ENCODE peak calls at places on chromosomes 13 and 19, in nine cellular contexts. O is stomach, G is GM23338, B is fibroblast of lung, I is heart right ventricle, U is astrocyte of the spinal cord, Q is cardiac muscle cell, W is tibial nerve, T is AG04450. F is an unnamed sample.

GRCh38 chr19:4976412-4977298 is 7.7 kb downstream of the KDM4B start:
- DNase-seq in O (peak), G (peak), B (peak), I (peak), U (peak), Q (peak), W (peak), T (peak), F (peak)

GRCh38 chr19:48487944-48488343 is 18.8 kb downstream of the CYTH2 start:
- DNase-seq in O (peak), G (no peak), B (peak), I (peak), U (peak), Q (peak), W (no peak), T (no peak), F (peak)

GRCh38 chr13:65378943-65379519 is 1851.1 kb downstream of the PCDH9 start:
- DNase-seq in O (no peak), G (peak), B (peak), I (no peak), U (peak), Q (peak), W (no peak), T (no peak), F (peak)

GRCh38 chr13:111503376-111503775 is 182.9 kb downstream of the TEX29 start:
- DNase-seq in O (peak), G (no peak), B (no peak), I (no peak), U (no peak), Q (no peak), W (no peak), T (no peak), F (no peak)

GRCh38 chr13:19264711-19265110 is 83.1 kb upstream of the TUBA3C start:
- DNase-seq in O (no peak), G (no peak), B (no peak), I (no peak), U (no peak), Q (no peak), W (no peak), T (no peak), F (no peak)

GRCh38 chr19:35764432-35765315 is 6.7 kb downstream of the PROSER3 start:
- DNase-seq in O (no peak), G (no peak), B (no peak), I (no peak), U (no peak), Q (no peak), W (no peak), T (no peak), F (no peak)

GRCh38 chr13:43846496-43846895 is 33.0 kb downstream of the CCDC122 start:
- DNase-seq in O (no peak), G (no peak), B (peak), I (no peak), U (no peak), Q (peak), W (no peak), T (peak), F (peak)

GRCh38 chr13:113566227-113566561 is 18.4 kb upstream of the TFDP1 start:
- DNase-seq in O (no peak), G (no peak), B (no peak), I (no peak), U (no peak), Q (no peak), W (no peak), T (no peak), F (no peak)

GRCh38 chr19:38375098-38375493 is 725 bp downstream of the PSMD8 start:
- DNase-seq in O (no peak), G (no peak), B (peak), I (no peak), U (no peak), Q (no peak), W (no peak), T (no peak), F (no peak)

GRCh38 chr19:17772172-17772571 is 20.9 kb downstream of the FCHO1 start:
- DNase-seq in O (no peak), G (peak), B (peak), I (no peak), U (no peak), Q (peak), W (no peak), T (no peak), F (peak)

GRCh38 chr19:52170863-52171320 is 529 bp downstream of the ZNF836 start:
- DNase-seq in O (no peak), G (peak), B (no peak), I (peak), U (no peak), Q (no peak), W (no peak), T (no peak), F (no peak)

GRCh38 chr19:37466798-37467607 is at the start of gene ZNF569:
- DNase-seq in O (peak), G (peak), B (peak), I (peak), U (peak), Q (peak), W (peak), T (peak), F (peak)

GRCh38 chr13:79709526-79709925 is 228.6 kb downstream of the NDFIP2 start:
- DNase-seq in O (no peak), G (no peak), B (peak), I (no peak), U (peak), Q (no peak), W (no peak), T (no peak), F (peak)

GRCh38 chr19:29564574-29565005 is 38.8 kb downstream of the VSTM2B start:
- DNase-seq in O (no peak), G (no peak), B (no peak), I (no peak), U (no peak), Q (no peak), W (no peak), T (no peak), F (no peak)

GRCh38 chr19:27793128-27793643 is 1419.8 kb downstream of the UQCRFS1 start:
- DNase-seq in O (peak), G (peak), B (peak), I (peak), U (peak), Q (peak), W (peak), T (peak), F (peak)

GRCh38 chr13:112972867-112973576 is 4.0 kb downstream of the MCF2L start:
- DNase-seq in O (peak), G (no peak), B (no peak), I (no peak), U (no peak), Q (no peak), W (no peak), T (no peak), F (no peak)

GRCh38 chr13:79869326-79869725 is 388.4 kb downstream of the NDFIP2 start:
- DNase-seq in O (no peak), G (peak), B (no peak), I (no peak), U (peak), Q (no peak), W (no peak), T (no peak), F (no peak)

GRCh38 chr19:47035127-47035494 is 13.3 kb downstream of the TMEM160 start:
- DNase-seq in O (no peak), G (peak), B (no peak), I (no peak), U (no peak), Q (no peak), W (no peak), T (no peak), F (no peak)

GRCh38 chr19:46678110-46678732 is 17.2 kb upstream of the DACT3 start:
- DNase-seq in O (peak), G (peak), B (no peak), I (no peak), U (no peak), Q (no peak), W (no peak), T (no peak), F (no peak)

GRCh38 chr13:70339738-70340137 is 231.5 kb upstream of the KLHL1 start:
- DNase-seq in O (peak), G (peak), B (no peak), I (no peak), U (peak), Q (no peak), W (no peak), T (no peak), F (no peak)

GRCh38 chr13:41699759-41700158 is 242.4 kb downstream of the RGCC start:
- DNase-seq in O (no peak), G (no peak), B (no peak), I (no peak), U (no peak), Q (no peak), W (no peak), T (no peak), F (no peak)

GRCh38 chr13:78241278-78241919 is 322.8 kb upstream of the EDNRB start:
- DNase-seq in O (no peak), G (peak), B (peak), I (no peak), U (peak), Q (peak), W (no peak), T (peak), F (peak)

GRCh38 chr19:18058208-18059009 is 28.3 kb downstream of the IL12RB1 start:
- DNase-seq in O (peak), G (peak), B (peak), I (peak), U (peak), Q (peak), W (peak), T (no peak), F (peak)

GRCh38 chr13:27011661-27012060 is 159.9 kb downstream of the USP12 start:
- DNase-seq in O (no peak), G (no peak), B (no peak), I (no peak), U (no peak), Q (no peak), W (no peak), T (no peak), F (no peak)

GRCh38 chr13:79710376-79710775 is 229.4 kb downstream of the NDFIP2 start:
- DNase-seq in O (no peak), G (no peak), B (peak), I (no peak), U (peak), Q (peak), W (no peak), T (no peak), F (peak)

DNA sequence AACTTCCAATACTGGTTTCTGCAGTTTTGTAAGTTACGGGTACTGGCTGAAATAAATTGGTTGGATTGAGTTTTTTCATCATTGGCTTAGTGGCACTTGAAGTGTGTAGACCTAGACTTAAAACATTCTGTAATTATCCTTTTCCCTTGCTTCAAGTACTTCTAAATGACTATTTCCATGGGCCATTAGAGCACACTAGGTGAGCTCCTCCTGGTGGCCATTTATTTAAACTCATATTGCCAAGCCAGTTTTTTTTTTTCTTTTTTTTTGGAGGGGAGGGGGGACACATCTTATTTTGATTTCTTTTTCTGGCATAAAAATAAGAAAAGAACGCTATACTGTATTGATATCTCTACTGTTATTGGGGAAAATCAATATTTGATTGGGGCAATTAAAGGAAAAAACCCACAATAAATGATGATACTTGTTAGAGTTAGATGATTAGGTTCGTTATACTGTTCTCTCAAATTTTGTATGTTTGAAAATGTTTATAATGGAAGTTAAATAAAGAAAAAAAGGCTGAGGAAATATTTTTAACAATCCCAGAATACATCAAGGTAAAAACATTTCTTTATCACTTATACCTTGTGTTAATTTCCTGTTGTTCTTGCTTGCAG is 82.9 kb downstream of the PDS5B start:
- DNase-seq in O (no peak), G (peak), B (peak), I (no peak), U (peak), Q (peak), W (no peak), T (no peak), F (peak)
- TF ChIP-seq CTCF in O (peak), G (peak), B (peak), I (peak), U (peak), Q (peak), W (peak), T (peak), F (peak)

GRCh38 chr19:2802826-2803225 is 16.8 kb upstream of the ZNF554 start:
- DNase-seq in O (no peak), G (no peak), B (no peak), I (no peak), U (no peak), Q (no peak), W (no peak), T (no peak), F (no peak)

GRCh38 chr19:2805991-2806649 is 13.5 kb upstream of the ZNF554 start:
- DNase-seq in O (no peak), G (no peak), B (no peak), I (no peak), U (no peak), Q (no peak), W (no peak), T (no peak), F (no peak)

GRCh38 chr19:2805261-2805900 is 14.3 kb upstream of the ZNF554 start:
- DNase-seq in O (no peak), G (no peak), B (no peak), I (no peak), U (no peak), Q (no peak), W (no peak), T (no peak), F (no peak)

GRCh38 chr19:2804156-2805004 is 15.3 kb upstream of the ZNF554 start:
- DNase-seq in O (no peak), G (no peak), B (no peak), I (no peak), U (no peak), Q (no peak), W (no peak), T (no peak), F (no peak)

DNA sequence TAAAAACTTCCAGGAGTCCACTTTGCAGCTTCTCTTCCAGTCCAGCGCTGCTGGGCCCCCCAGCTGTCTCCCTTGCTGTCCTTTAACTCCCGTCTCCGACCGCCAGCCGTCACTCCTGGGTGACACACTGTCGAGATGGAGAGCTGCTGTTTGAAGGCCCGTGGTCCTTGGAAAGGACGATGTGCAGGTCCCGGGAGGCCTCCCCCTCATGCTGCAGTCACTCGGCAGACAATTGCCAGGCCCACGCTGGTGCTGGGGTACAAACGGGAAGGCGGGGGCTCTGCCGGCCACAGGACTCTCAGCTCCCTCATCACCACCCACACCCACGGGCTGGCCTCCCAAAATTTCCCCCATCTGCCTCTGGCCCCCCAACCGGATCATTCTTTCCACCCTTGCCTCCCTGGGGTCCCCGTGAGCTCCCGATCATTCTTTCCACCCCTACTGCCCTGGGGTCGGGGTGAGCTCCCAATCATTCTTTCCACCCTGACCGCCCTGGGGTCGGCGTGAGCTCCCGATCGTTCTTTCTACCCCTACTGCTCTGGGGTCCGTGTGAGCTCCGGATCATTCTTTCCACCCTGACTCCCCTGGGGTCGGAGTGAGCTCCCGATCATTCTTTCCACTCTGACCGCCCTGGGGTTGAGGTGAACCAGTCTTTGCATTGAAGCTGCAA is 16.0 kb upstream of the ZNF554 start:
- DNase-seq in O (no peak), G (no peak), B (no peak), I (no peak), U (no peak), Q (no peak), W (no peak), T (no peak), F (no peak)
- H3K4me3 ChIP-seq in O (no peak), G (no peak), B (no peak), I (no peak), U (no peak), Q (no peak), W (no peak), T (no peak), F (no peak)

GRCh38 chr13:50389726-50390125 is 374.5 kb downstream of the KCNRG start:
- DNase-seq in O (no peak), G (no peak), B (peak), I (no peak), U (no peak), Q (no peak), W (no peak), T (no peak), F (no peak)

GRCh38 chr13:50386527-50387123 is 371.4 kb downstream of the KCNRG start:
- DNase-seq in O (no peak), G (peak), B (peak), I (no peak), U (peak), Q (peak), W (peak), T (peak), F (peak)

GRCh38 chr13:50384724-50385123 is 369.5 kb downstream of the KCNRG start:
- DNase-seq in O (no peak), G (no peak), B (no peak), I (no peak), U (no peak), Q (no peak), W (no peak), T (no peak), F (no peak)

GRCh38 chr13:50388481-50388880 is 373.2 kb downstream of the KCNRG start:
- DNase-seq in O (no peak), G (no peak), B (no peak), I (no peak), U (no peak), Q (no peak), W (no peak), T (no peak), F (no peak)

GRCh38 chr13:50387124-50387581 is 371.9 kb downstream of the KCNRG start:
- DNase-seq in O (peak), G (peak), B (peak), I (peak), U (peak), Q (no peak), W (peak), T (no peak), F (peak)
- TF ChIP-seq CTCF in O (no peak), G (peak), B (peak), I (peak), U (peak), Q (peak), W (peak), T (peak), F (peak)

GRCh38 chr13:101457176-101457575 is 4.7 kb downstream of the ITGBL1 start:
- DNase-seq in O (no peak), G (no peak), B (no peak), I (no peak), U (no peak), Q (no peak), W (no peak), T (no peak), F (no peak)
- H3K4me3 ChIP-seq in O (no peak), G (no peak), B (no peak), I (no peak), U (no peak), Q (no peak), W (no peak), T (no peak), F (no peak)

GRCh38 chr19:513368-514165 is 6.3 kb downstream of the TPGS1 start:
- DNase-seq in O (no peak), G (no peak), B (no peak), I (no peak), U (no peak), Q (no peak), W (no peak), T (no peak), F (no peak)
- TF ChIP-seq CTCF in O (no peak), G (no peak), B (no peak), I (no peak), U (no peak), Q (no peak), W (no peak), T (no peak), F (no peak)

GRCh38 chr19:49672131-49672919 is 4.7 kb upstream of the PRMT1 start:
- DNase-seq in O (peak), G (peak), B (peak), I (peak), U (peak), Q (peak), W (peak), T (no peak), F (peak)
- H3K4me3 ChIP-seq in O (no peak), G (peak), B (no peak), I (no peak), U (no peak), Q (no peak), W (peak), T (no peak), F (no peak)

GRCh38 chr13:67119481-67119883 is 110.7 kb downstream of the PCDH9 start:
- DNase-seq in O (no peak), G (no peak), B (peak), I (no peak), U (peak), Q (peak), W (no peak), T (peak), F (peak)
- TF ChIP-seq CTCF in O (no peak), G (no peak), B (no peak), I (no peak), U (no peak), Q (no peak), W (no peak), T (no peak), F (no peak)

GRCh38 chr19:45137179-45137761 is 23.5 kb downstream of the NKPD1 start:
- DNase-seq in O (no peak), G (no peak), B (no peak), I (peak), U (peak), Q (peak), W (no peak), T (no peak), F (no peak)

GRCh38 chr19:45139286-45140143 is 21.3 kb downstream of the NKPD1 start:
- DNase-seq in O (no peak), G (no peak), B (no peak), I (no peak), U (no peak), Q (no peak), W (no peak), T (no peak), F (no peak)

GRCh38 chr19:45138303-45138751 is 22.5 kb downstream of the NKPD1 start:
- DNase-seq in O (no peak), G (no peak), B (no peak), I (no peak), U (no peak), Q (no peak), W (no peak), T (no peak), F (no peak)

GRCh38 chr19:45135176-45135575 is 25.6 kb downstream of the NKPD1 start:
- DNase-seq in O (no peak), G (no peak), B (no peak), I (no peak), U (no peak), Q (no peak), W (no peak), T (no peak), F (no peak)

GRCh38 chr19:45136507-45137178 is 24.1 kb downstream of the NKPD1 start:
- DNase-seq in O (no peak), G (no peak), B (no peak), I (no peak), U (no peak), Q (no peak), W (no peak), T (no peak), F (no peak)
- H3K4me3 ChIP-seq in O (no peak), G (no peak), B (no peak), I (no peak), U (no peak), Q (no peak), W (no peak), T (no peak), F (no peak)

F was measured in AG10803.